ENCODE peak calls at places on chromosomes 13 and 19, in seven cellular contexts. W is GM12892, Z is SK-N-SH, B is K562, N is H1, H is GM12878, Y is HepG2. V is an unnamed sample.

GRCh38 chr13:41496420-41497234 is 39.3 kb downstream of the RGCC start:
- DNase-seq in B (no peak), Z (no peak), W (no peak), Y (no peak), H (no peak), N (no peak), V (no peak)

GRCh38 chr19:35357867-35358573 is at the start of gene FFAR3:
- DNase-seq in H (no peak), B (no peak), Z (no peak), W (no peak), Y (no peak), N (peak), V (no peak)

GRCh38 chr13:59384154-59384553 is 779.6 kb downstream of the DIAPH3 start:
- DNase-seq in Y (no peak), Z (no peak), H (no peak), N (no peak), B (no peak), W (no peak), V (no peak)

GRCh38 chr19:33471111-33471996 is 50.2 kb downstream of the PEPD start:
- DNase-seq in Z (peak), N (no peak), H (no peak), W (no peak), B (no peak), Y (no peak), V (no peak)

GRCh38 chr13:42478531-42479156 is 95.3 kb upstream of the TNFSF11 start:
- DNase-seq in B (no peak), W (peak), Y (no peak), H (no peak), N (no peak), Z (peak), V (no peak)

GRCh38 chr13:47503468-47503867 is 497.6 kb downstream of the SUCLA2 start:
- DNase-seq in Z (no peak), H (no peak), Y (no peak), N (no peak), W (no peak), B (no peak), V (no peak)

GRCh38 chr19:37926711-37927110 is 19.7 kb downstream of the SIPA1L3 start:
- DNase-seq in N (no peak), B (no peak), Z (no peak), H (no peak), W (no peak), Y (no peak), V (no peak)

GRCh38 chr13:98997738-98998641 is 20.1 kb upstream of the DOCK9 start:
- DNase-seq in Z (no peak), W (no peak), N (peak), Y (no peak), H (no peak), B (no peak), V (no peak)

GRCh38 chr13:80921971-80922370 is 581.0 kb upstream of the SPRY2 start:
- DNase-seq in H (no peak), N (no peak), Y (no peak), W (no peak), Z (no peak), B (no peak), V (no peak)

GRCh38 chr13:111474136-111475002 is 153.9 kb downstream of the TEX29 start:
- DNase-seq in Y (peak), W (no peak), H (no peak), N (peak), B (peak), Z (peak), V (peak)

GRCh38 chr13:93857126-93857525 is 622.4 kb downstream of the DCT start:
- DNase-seq in H (no peak), B (no peak), Z (no peak), Y (no peak), W (no peak), N (no peak), V (no peak)

GRCh38 chr13:77022341-77022740 is 4.6 kb downstream of the FBXL3 start:
- DNase-seq in N (no peak), Z (no peak), Y (no peak), W (no peak), B (no peak), H (no peak), V (no peak)

GRCh38 chr13:75329723-75330122 is 152.2 kb downstream of the TBC1D4 start:
- DNase-seq in H (no peak), N (no peak), W (no peak), Y (peak), B (no peak), Z (no peak), V (no peak)

GRCh38 chr13:27516103-27516502 is 65.7 kb upstream of the MTIF3 start:
- DNase-seq in Z (no peak), W (no peak), B (no peak), H (no peak), Y (no peak), N (no peak), V (no peak)

GRCh38 chr19:16386619-16387240 is 62.1 kb downstream of the KLF2 start:
- DNase-seq in B (peak), H (no peak), N (no peak), Y (peak), Z (peak), W (no peak), V (peak)

GRCh38 chr13:29457299-29457698 is 138.2 kb downstream of the SLC7A1 start:
- DNase-seq in B (peak), Y (no peak), Z (no peak), N (no peak), H (no peak), W (no peak), V (no peak)

GRCh38 chr13:110478405-110479214 is 82.9 kb downstream of the RAB20 start:
- DNase-seq in Y (no peak), H (no peak), Z (no peak), W (no peak), N (no peak), B (no peak), V (no peak)

GRCh38 chr19:18023596-18024212 is 15.7 kb downstream of the ARRDC2 start:
- DNase-seq in N (no peak), Z (no peak), B (no peak), W (no peak), Y (no peak), H (no peak), V (no peak)

GRCh38 chr19:43311706-43312105 is 41.8 kb upstream of the CD177 start:
- DNase-seq in B (no peak), Z (no peak), H (no peak), Y (no peak), W (no peak), N (no peak), V (no peak)

GRCh38 chr13:101576452-101576851 is 124.0 kb downstream of the ITGBL1 start:
- DNase-seq in W (no peak), N (no peak), Y (peak), H (no peak), B (no peak), Z (no peak), V (no peak)

GRCh38 chr19:6060600-6061391 is 49.5 kb downstream of the RFX2 start:
- DNase-seq in Y (no peak), H (no peak), Z (peak), B (peak), N (no peak), W (no peak), V (no peak)

DNA sequence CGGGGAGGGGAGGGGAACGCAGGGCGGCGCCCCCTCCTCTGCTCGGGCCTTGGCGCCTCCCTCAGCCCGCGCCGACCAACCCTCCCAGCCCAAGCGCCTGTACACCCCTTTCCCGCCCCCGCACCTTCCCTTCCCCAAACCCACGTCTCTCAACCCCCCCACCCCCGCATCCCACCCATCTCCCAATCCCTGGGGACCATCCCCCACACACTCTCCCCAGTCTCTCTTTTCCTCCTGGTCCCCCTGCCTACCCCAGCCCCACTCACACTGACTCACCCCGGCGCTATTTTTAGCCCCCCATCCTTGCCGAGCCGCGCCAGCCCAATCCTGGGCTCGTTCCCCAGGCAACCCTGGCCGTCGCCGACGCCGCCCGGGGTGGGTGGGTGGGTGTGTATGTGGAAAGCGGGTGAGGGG is 11.7 kb downstream of the CIC start:
- DNase-seq in N (no peak), W (no peak), Z (peak), Y (no peak), B (peak), H (no peak), V (no peak)
- TF ChIP-seq TAF1 in N (no peak), W (no peak), Z (no peak), Y (no peak), B (no peak), H (no peak), V (no peak)

DNA sequence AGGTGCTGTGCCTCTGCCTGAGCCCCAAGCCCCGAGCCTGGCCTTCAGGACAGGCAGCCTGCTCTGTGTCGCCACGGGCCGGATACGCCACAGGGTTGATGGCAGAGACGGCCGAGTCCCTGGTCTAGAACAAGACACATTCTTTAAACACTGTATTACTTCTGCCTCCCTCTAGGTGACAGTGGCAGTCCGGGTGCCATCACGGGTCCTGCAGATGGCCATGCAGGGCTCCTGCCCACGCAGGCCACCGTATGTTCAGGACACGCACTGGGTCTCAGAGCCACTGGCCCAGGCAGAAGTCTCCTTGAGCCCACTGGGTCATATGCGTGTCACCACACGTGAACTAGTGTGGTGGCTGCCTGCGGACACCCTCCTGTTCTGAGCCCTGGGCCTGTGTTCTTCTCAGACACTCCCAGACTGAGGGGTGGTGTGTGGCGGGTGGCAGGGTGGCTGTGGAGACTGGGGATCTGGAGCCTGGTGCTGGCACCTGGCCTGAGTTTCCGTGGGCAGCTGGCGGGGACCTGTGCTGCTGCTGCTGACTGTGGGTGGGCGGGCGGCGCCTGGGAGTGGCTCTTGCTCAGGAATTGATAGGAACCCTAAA is 4.4 kb downstream of the PLEKHJ1 start:
- DNase-seq in Y (no peak), N (no peak), B (no peak), W (no peak), Z (peak), H (no peak), V (no peak)
- TF ChIP-seq POLR2AphosphoS5 in Y (peak), N (no peak), B (no peak), W (peak), Z (peak), H (peak), V (no peak)

DNA sequence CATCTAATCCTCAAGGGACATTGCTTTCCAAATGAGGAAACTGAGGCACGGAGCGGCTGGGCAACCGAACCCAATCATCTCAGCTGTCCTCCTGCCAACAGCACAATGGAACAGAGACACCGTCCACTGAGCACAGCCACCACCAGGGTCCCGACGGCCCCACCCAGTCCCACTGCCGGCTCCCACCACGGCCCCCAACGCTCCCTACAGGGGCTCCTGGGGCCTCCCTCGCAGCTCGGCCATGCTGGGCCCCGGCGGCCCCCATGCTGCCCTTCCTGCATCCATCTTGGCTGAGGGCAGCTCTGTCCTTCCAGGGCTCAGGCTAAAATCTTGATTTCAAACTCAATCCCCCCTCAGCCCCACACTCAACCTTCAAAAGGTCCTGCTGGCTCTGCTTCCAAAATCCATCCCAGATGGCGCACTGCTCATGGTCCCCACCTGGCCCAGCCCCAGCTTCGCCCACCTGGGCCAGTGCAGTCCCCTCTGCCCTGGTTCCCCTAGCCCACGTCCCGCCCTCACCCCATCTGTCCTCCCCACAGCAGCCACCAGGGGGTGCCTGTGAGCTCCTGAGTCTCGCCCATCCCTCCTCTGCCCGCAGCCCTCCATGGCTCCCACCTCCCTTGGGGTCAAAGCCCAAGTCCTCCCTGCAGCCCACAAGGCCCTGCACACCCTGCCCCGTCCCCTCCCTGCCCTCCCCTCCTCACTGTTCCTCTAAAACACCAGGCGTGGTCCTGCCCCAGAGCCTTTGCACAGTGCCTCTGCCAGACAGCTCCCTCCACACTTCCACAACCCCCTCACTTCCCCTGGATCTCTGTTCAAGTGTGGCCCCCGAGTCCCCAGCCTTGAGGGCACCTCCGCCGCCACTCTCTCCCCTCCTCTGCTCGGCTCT is 7.9 kb downstream of the PIP5K1C start:
- DNase-seq in H (no peak), W (peak), B (no peak), N (peak), Y (no peak), Z (peak), V (no peak)
- TF ChIP-seq TAF1 in H (no peak), W (no peak), B (no peak), N (no peak), Y (no peak), Z (no peak), V (no peak)

GRCh38 chr13:100470841-100471505 is 117.6 kb downstream of the GGACT start:
- DNase-seq in Y (no peak), W (no peak), B (no peak), N (no peak), Z (no peak), H (no peak), V (no peak)
- TF ChIP-seq POLR2AphosphoS5 in Y (no peak), W (no peak), B (no peak), N (no peak), Z (no peak), H (no peak), V (no peak)

V was measured in GM12891.